ENCODE peak calls at places on chromosome 18, in ten cellular contexts. One of them, this sample, is unnamed.

GRCh38 chr18:66724664-66725356 is 120.9 kb upstream of the CDH19 start:
- DNase-seq in cardiac fibroblast: peak; percentile 70
- DNase-seq in transverse colon: peak; percentile 52
- DNase-seq in lower leg skin: no peak
- DNase-seq in GM12865: no peak
- DNase-seq in CD4-positive, alpha-beta T cell: no peak
- DNase-seq in breast epithelium: no peak
- DNase-seq in Panc1: no peak
- DNase-seq in B cell: no peak
- DNase-seq in mammary epithelial cell: peak; percentile 77
- DNase-seq in this sample: no peak

GRCh38 chr18:52310651-52311050 is 29.3 kb upstream of the DCC start:
- DNase-seq in mammary epithelial cell: peak; percentile 11
- DNase-seq in Panc1: no peak
- DNase-seq in CD4-positive, alpha-beta T cell: no peak
- DNase-seq in lower leg skin: no peak
- DNase-seq in transverse colon: no peak
- DNase-seq in GM12865: no peak
- DNase-seq in B cell: no peak
- DNase-seq in breast epithelium: no peak
- DNase-seq in cardiac fibroblast: no peak
- DNase-seq in this sample: no peak

GRCh38 chr18:74965682-74966081 is 243.3 kb downstream of the PTGR3 start:
- DNase-seq in transverse colon: no peak
- DNase-seq in cardiac fibroblast: no peak
- DNase-seq in mammary epithelial cell: no peak
- DNase-seq in breast epithelium: no peak
- DNase-seq in lower leg skin: no peak
- DNase-seq in Panc1: no peak
- DNase-seq in GM12865: no peak
- DNase-seq in B cell: no peak
- DNase-seq in CD4-positive, alpha-beta T cell: no peak
- DNase-seq in this sample: no peak

GRCh38 chr18:2293109-2293839 is 278.0 kb downstream of the METTL4 start:
- DNase-seq in CD4-positive, alpha-beta T cell: no peak
- DNase-seq in B cell: no peak
- DNase-seq in transverse colon: no peak
- DNase-seq in cardiac fibroblast: no peak
- DNase-seq in lower leg skin: no peak
- DNase-seq in Panc1: no peak
- DNase-seq in mammary epithelial cell: no peak
- DNase-seq in GM12865: peak; percentile 9
- DNase-seq in breast epithelium: no peak
- DNase-seq in this sample: no peak

GRCh38 chr18:61964616-61965015 is 71.8 kb upstream of the RNF152 start:
- DNase-seq in B cell: no peak
- DNase-seq in CD4-positive, alpha-beta T cell: no peak
- DNase-seq in transverse colon: no peak
- DNase-seq in GM12865: no peak
- DNase-seq in cardiac fibroblast: no peak
- DNase-seq in mammary epithelial cell: no peak
- DNase-seq in Panc1: no peak
- DNase-seq in lower leg skin: no peak
- DNase-seq in breast epithelium: no peak
- DNase-seq in this sample: no peak

GRCh38 chr18:37309059-37309458 is 256.5 kb downstream of the CELF4 start:
- DNase-seq in CD4-positive, alpha-beta T cell: no peak
- DNase-seq in GM12865: no peak
- DNase-seq in breast epithelium: no peak
- DNase-seq in transverse colon: no peak
- DNase-seq in cardiac fibroblast: no peak
- DNase-seq in lower leg skin: no peak
- DNase-seq in Panc1: no peak
- DNase-seq in B cell: no peak
- DNase-seq in mammary epithelial cell: peak; percentile 18
- DNase-seq in this sample: no peak

GRCh38 chr18:6920099-6920955 is 190.8 kb downstream of the ARHGAP28 start:
- DNase-seq in mammary epithelial cell: peak; percentile 64
- DNase-seq in GM12865: peak; percentile 57
- DNase-seq in transverse colon: peak; percentile 73
- DNase-seq in cardiac fibroblast: peak; percentile 77
- DNase-seq in CD4-positive, alpha-beta T cell: no peak
- DNase-seq in Panc1: peak; percentile 38
- DNase-seq in B cell: no peak
- DNase-seq in breast epithelium: no peak
- DNase-seq in lower leg skin: peak; percentile 48
- DNase-seq in this sample: no peak

GRCh38 chr18:44682871-44683221 is 2.2 kb downstream of the SETBP1 start:
- DNase-seq in transverse colon: peak; percentile 33
- DNase-seq in CD4-positive, alpha-beta T cell: no peak
- DNase-seq in GM12865: no peak
- DNase-seq in breast epithelium: no peak
- DNase-seq in Panc1: no peak
- DNase-seq in B cell: no peak
- DNase-seq in lower leg skin: no peak
- DNase-seq in mammary epithelial cell: peak; percentile 50
- DNase-seq in cardiac fibroblast: no peak
- DNase-seq in this sample: no peak

DNA sequence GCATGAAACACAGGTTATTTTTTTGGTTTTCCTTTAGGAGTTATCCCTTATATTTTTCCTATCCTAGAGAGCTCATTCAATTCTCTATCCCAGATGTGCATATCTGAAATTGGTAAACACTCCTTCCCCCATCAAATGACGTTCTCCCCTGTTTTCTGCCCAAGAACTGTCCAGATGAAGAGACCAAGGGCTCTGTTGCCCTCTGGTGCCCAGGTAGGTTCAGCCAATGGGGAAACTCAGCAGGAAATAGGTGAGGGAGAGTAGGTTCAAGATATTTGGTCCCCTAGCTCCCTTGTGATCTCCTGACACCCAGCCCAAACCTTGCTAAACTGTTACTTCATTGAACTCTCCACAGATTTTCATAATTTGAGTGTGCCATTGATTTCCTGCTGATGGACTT is 14.1 kb upstream of the INO80C start:
- DNase-seq in cardiac fibroblast: no peak
- DNase-seq in transverse colon: no peak
- DNase-seq in lower leg skin: peak; percentile 2
- DNase-seq in CD4-positive, alpha-beta T cell: no peak
- DNase-seq in GM12865: peak; percentile 27
- DNase-seq in breast epithelium: no peak
- DNase-seq in mammary epithelial cell: no peak
- DNase-seq in Panc1: no peak
- DNase-seq in B cell: no peak
- DNase-seq in this sample: no peak
- TF ChIP-seq CTCF in cardiac fibroblast: no peak
- TF ChIP-seq CTCF in transverse colon: no peak
- TF ChIP-seq CTCF in lower leg skin: no peak
- TF ChIP-seq CTCF in CD4-positive, alpha-beta T cell: no peak
- TF ChIP-seq CTCF in GM12865: peak; percentile 26
- TF ChIP-seq CTCF in breast epithelium: no peak
- TF ChIP-seq CTCF in mammary epithelial cell: peak; percentile 54
- TF ChIP-seq CTCF in Panc1: peak; percentile 28
- TF ChIP-seq CTCF in B cell: no peak
- TF ChIP-seq CTCF in this sample: peak; percentile 19

DNA sequence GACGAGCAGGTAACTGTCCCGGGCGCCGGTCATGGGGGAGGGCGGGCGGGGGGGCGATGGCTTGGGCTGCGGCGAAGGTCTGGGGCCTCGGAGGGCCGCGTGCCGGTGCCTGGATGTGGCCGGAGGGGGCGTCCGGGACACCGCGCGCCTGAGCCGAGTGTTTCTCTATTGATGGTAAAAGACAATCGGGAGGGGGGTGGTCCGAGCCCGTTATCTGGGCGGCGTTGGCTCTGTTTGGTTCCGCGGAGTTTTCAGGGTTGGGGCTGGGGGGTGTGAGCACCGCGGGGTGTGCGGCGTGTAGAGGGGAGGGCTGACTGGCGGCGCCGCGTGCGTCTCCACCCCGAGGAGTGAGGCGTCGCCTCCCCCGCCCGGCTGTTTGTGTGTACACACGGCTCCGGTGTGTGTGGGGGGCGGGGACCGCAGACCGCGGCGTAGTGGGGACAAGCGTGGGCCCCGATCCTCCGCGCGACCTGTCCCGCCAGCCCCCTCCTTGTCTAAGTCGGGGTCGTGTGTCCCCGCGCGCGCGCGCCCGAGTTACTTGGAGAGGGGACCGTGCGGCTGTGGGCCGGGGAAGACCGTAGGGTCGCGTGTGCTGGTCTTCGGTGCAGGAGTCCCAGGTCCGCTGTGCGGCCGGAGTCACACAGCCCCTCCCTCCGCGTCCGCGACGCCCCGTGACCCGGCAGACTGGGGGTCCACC is 1.6 kb downstream of the CTIF start:
- DNase-seq in CD4-positive, alpha-beta T cell: peak; percentile 16
- DNase-seq in lower leg skin: peak; percentile 60
- DNase-seq in cardiac fibroblast: peak; percentile 69
- DNase-seq in Panc1: no peak
- DNase-seq in mammary epithelial cell: peak; percentile 68
- DNase-seq in GM12865: peak; percentile 57
- DNase-seq in B cell: peak; percentile 69
- DNase-seq in breast epithelium: peak; percentile 59
- DNase-seq in transverse colon: peak; percentile 77
- DNase-seq in this sample: no peak
- TF ChIP-seq CTCF in CD4-positive, alpha-beta T cell: no peak
- TF ChIP-seq CTCF in lower leg skin: no peak
- TF ChIP-seq CTCF in cardiac fibroblast: no peak
- TF ChIP-seq CTCF in Panc1: peak; percentile 41
- TF ChIP-seq CTCF in mammary epithelial cell: peak; percentile 35
- TF ChIP-seq CTCF in GM12865: no peak
- TF ChIP-seq CTCF in B cell: no peak
- TF ChIP-seq CTCF in breast epithelium: no peak
- TF ChIP-seq CTCF in transverse colon: peak; percentile 10
- TF ChIP-seq CTCF in this sample: no peak

DNA sequence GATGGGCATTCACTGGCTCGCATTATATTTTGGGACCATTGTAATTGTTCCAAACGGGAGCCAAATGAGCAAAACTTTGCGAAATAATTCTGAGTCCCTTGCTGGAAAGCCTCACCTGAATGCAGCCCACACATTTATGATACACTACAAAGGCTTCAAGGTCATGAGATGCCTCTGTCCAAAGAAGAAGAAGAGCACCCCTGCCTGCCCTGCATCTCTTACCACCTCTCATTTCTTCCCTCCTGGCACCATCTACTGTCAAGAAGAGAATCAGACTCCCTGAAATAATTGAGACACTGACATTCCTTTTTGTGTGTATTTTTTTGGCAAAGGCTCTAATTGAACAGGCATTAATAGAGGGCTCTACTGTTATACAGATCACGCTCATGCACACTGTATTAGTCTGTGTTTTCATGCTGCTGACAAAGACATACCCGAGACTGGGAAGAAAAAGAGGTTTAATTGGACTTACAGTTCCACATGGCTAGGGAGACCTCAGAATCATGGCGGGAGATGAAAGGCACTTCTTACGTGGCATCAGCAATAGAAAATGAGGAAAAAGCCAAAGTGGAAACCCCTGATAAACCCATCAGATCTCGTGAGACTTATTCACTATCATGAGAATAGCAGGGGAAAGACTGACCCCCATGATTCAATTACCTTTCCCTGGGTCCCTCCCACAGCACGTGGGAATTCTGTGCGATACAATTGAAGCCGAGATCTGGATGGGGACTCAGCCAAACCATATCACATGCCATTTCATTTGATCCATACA is 176.3 kb downstream of the ALPK2 start:
- DNase-seq in lower leg skin: no peak
- DNase-seq in CD4-positive, alpha-beta T cell: no peak
- DNase-seq in Panc1: no peak
- DNase-seq in GM12865: no peak
- DNase-seq in B cell: no peak
- DNase-seq in cardiac fibroblast: no peak
- DNase-seq in breast epithelium: no peak
- DNase-seq in mammary epithelial cell: no peak
- DNase-seq in transverse colon: no peak
- DNase-seq in this sample: no peak
- TF ChIP-seq CTCF in lower leg skin: no peak
- TF ChIP-seq CTCF in CD4-positive, alpha-beta T cell: no peak
- TF ChIP-seq CTCF in Panc1: no peak
- TF ChIP-seq CTCF in GM12865: no peak
- TF ChIP-seq CTCF in B cell: no peak
- TF ChIP-seq CTCF in cardiac fibroblast: no peak
- TF ChIP-seq CTCF in breast epithelium: no peak
- TF ChIP-seq CTCF in mammary epithelial cell: no peak
- TF ChIP-seq CTCF in transverse colon: no peak
- TF ChIP-seq CTCF in this sample: no peak

GRCh38 chr18:35936951-35937350 is 35.5 kb upstream of the RMP24 start:
- DNase-seq in B cell: no peak
- DNase-seq in mammary epithelial cell: no peak
- DNase-seq in transverse colon: no peak
- DNase-seq in CD4-positive, alpha-beta T cell: no peak
- DNase-seq in cardiac fibroblast: peak; percentile 31
- DNase-seq in GM12865: no peak
- DNase-seq in breast epithelium: no peak
- DNase-seq in Panc1: no peak
- DNase-seq in lower leg skin: no peak
- DNase-seq in this sample: no peak

GRCh38 chr18:35938158-35938557 is 34.3 kb upstream of the RMP24 start:
- DNase-seq in B cell: no peak
- DNase-seq in GM12865: no peak
- DNase-seq in breast epithelium: no peak
- DNase-seq in transverse colon: no peak
- DNase-seq in CD4-positive, alpha-beta T cell: no peak
- DNase-seq in lower leg skin: no peak
- DNase-seq in mammary epithelial cell: peak; percentile 62
- DNase-seq in cardiac fibroblast: peak; percentile 18
- DNase-seq in Panc1: no peak
- DNase-seq in this sample: no peak

GRCh38 chr18:35938562-35938961 is 33.9 kb upstream of the RMP24 start:
- DNase-seq in Panc1: no peak
- DNase-seq in transverse colon: no peak
- DNase-seq in lower leg skin: no peak
- DNase-seq in cardiac fibroblast: no peak
- DNase-seq in CD4-positive, alpha-beta T cell: no peak
- DNase-seq in GM12865: no peak
- DNase-seq in B cell: no peak
- DNase-seq in breast epithelium: no peak
- DNase-seq in mammary epithelial cell: peak; percentile 43
- DNase-seq in this sample: no peak

GRCh38 chr18:35941299-35941698 is 31.2 kb upstream of the RMP24 start:
- DNase-seq in Panc1: no peak
- DNase-seq in transverse colon: no peak
- DNase-seq in CD4-positive, alpha-beta T cell: no peak
- DNase-seq in cardiac fibroblast: no peak
- DNase-seq in mammary epithelial cell: no peak
- DNase-seq in breast epithelium: no peak
- DNase-seq in B cell: no peak
- DNase-seq in lower leg skin: no peak
- DNase-seq in GM12865: no peak
- DNase-seq in this sample: no peak

DNA sequence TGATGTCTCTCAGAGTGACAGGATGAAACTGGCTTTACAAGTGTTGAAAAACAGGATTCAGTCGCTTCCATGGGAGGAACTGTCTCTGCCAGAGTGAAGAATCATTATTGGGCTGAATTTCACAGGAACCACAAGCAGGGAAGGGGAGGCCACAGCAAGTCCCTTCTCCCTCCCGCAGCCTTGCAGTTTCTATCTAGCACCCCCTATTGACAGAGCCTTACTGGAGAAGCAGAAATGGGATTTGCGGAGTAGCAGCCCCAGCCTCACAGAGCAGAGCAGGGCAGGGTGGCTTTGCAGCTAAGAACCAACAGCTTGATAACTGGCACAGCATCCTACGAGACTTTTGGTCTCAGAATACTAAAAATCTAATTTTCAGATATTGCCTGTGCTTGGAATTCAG is 33.3 kb upstream of the RMP24 start:
- DNase-seq in B cell: no peak
- DNase-seq in cardiac fibroblast: peak; percentile 15
- DNase-seq in GM12865: no peak
- DNase-seq in breast epithelium: no peak
- DNase-seq in mammary epithelial cell: no peak
- DNase-seq in lower leg skin: no peak
- DNase-seq in transverse colon: no peak
- DNase-seq in CD4-positive, alpha-beta T cell: no peak
- DNase-seq in Panc1: no peak
- DNase-seq in this sample: no peak
- TF ChIP-seq CTCF in B cell: no peak
- TF ChIP-seq CTCF in cardiac fibroblast: peak; percentile 30
- TF ChIP-seq CTCF in GM12865: no peak
- TF ChIP-seq CTCF in breast epithelium: no peak
- TF ChIP-seq CTCF in mammary epithelial cell: peak; percentile 35
- TF ChIP-seq CTCF in lower leg skin: no peak
- TF ChIP-seq CTCF in transverse colon: no peak
- TF ChIP-seq CTCF in CD4-positive, alpha-beta T cell: no peak
- TF ChIP-seq CTCF in Panc1: peak; percentile 72
- TF ChIP-seq CTCF in this sample: no peak

This sample was measured in D721Med.